ENCODE peak calls at places on chromosome 5, in ten cellular contexts. One of them, this sample, is unnamed.

GRCh38 chr5:174338204-174339010 is 292.9 kb downstream of the NSG2 start:
- DNase-seq in endothelial cell of umbilical vein: no peak
- DNase-seq in fibroblast of villous mesenchyme: no peak
- DNase-seq in neural crest cell: no peak
- DNase-seq in AG04449: no peak
- DNase-seq in HCT116: no peak
- DNase-seq in left lung: no peak
- DNase-seq in GM20000: no peak
- DNase-seq in fibroblast of lung: no peak
- DNase-seq in CD8-positive, alpha-beta T cell: no peak
- DNase-seq in this sample: no peak

GRCh38 chr5:173297813-173298212 is 30.4 kb downstream of the STC2 start:
- DNase-seq in CD8-positive, alpha-beta T cell: no peak
- DNase-seq in neural crest cell: no peak
- DNase-seq in fibroblast of villous mesenchyme: no peak
- DNase-seq in HCT116: no peak
- DNase-seq in fibroblast of lung: no peak
- DNase-seq in left lung: no peak
- DNase-seq in endothelial cell of umbilical vein: no peak
- DNase-seq in AG04449: no peak
- DNase-seq in GM20000: no peak
- DNase-seq in this sample: no peak

GRCh38 chr5:82160948-82161347 is 117.2 kb downstream of the RPS23 start:
- DNase-seq in fibroblast of villous mesenchyme: no peak
- DNase-seq in left lung: no peak
- DNase-seq in fibroblast of lung: no peak
- DNase-seq in endothelial cell of umbilical vein: no peak
- DNase-seq in AG04449: no peak
- DNase-seq in HCT116: no peak
- DNase-seq in neural crest cell: no peak
- DNase-seq in GM20000: no peak
- DNase-seq in CD8-positive, alpha-beta T cell: no peak
- DNase-seq in this sample: no peak

GRCh38 chr5:95846554-95847260 is 24.2 kb upstream of the GLRX start:
- DNase-seq in fibroblast of villous mesenchyme: peak
- DNase-seq in left lung: no peak
- DNase-seq in endothelial cell of umbilical vein: peak
- DNase-seq in neural crest cell: peak
- DNase-seq in GM20000: peak
- DNase-seq in AG04449: no peak
- DNase-seq in CD8-positive, alpha-beta T cell: peak
- DNase-seq in HCT116: no peak
- DNase-seq in fibroblast of lung: peak
- DNase-seq in this sample: peak

GRCh38 chr5:10726179-10726912 is 34.7 kb downstream of the DAP start:
- DNase-seq in fibroblast of lung: peak
- DNase-seq in neural crest cell: no peak
- DNase-seq in AG04449: no peak
- DNase-seq in CD8-positive, alpha-beta T cell: no peak
- DNase-seq in GM20000: no peak
- DNase-seq in left lung: no peak
- DNase-seq in endothelial cell of umbilical vein: peak
- DNase-seq in HCT116: no peak
- DNase-seq in fibroblast of villous mesenchyme: peak
- DNase-seq in this sample: no peak

GRCh38 chr5:77095189-77095588 is 8.1 kb upstream of the ZBED3 start:
- DNase-seq in fibroblast of lung: no peak
- DNase-seq in CD8-positive, alpha-beta T cell: no peak
- DNase-seq in neural crest cell: no peak
- DNase-seq in HCT116: no peak
- DNase-seq in endothelial cell of umbilical vein: no peak
- DNase-seq in AG04449: no peak
- DNase-seq in GM20000: no peak
- DNase-seq in left lung: no peak
- DNase-seq in fibroblast of villous mesenchyme: no peak
- DNase-seq in this sample: no peak

GRCh38 chr5:33049845-33050244 is 338.7 kb downstream of the NPR3 start:
- DNase-seq in neural crest cell: no peak
- DNase-seq in CD8-positive, alpha-beta T cell: no peak
- DNase-seq in left lung: no peak
- DNase-seq in fibroblast of lung: peak
- DNase-seq in fibroblast of villous mesenchyme: peak
- DNase-seq in HCT116: peak
- DNase-seq in endothelial cell of umbilical vein: peak
- DNase-seq in AG04449: peak
- DNase-seq in GM20000: no peak
- DNase-seq in this sample: no peak

GRCh38 chr5:160289721-160290120 is 22.6 kb downstream of the CCNJL start:
- DNase-seq in CD8-positive, alpha-beta T cell: no peak
- DNase-seq in fibroblast of lung: no peak
- DNase-seq in fibroblast of villous mesenchyme: no peak
- DNase-seq in endothelial cell of umbilical vein: no peak
- DNase-seq in neural crest cell: no peak
- DNase-seq in HCT116: no peak
- DNase-seq in AG04449: no peak
- DNase-seq in left lung: peak
- DNase-seq in GM20000: no peak
- DNase-seq in this sample: no peak

GRCh38 chr5:86986837-86987236 is 280.8 kb upstream of the RASA1 start:
- DNase-seq in endothelial cell of umbilical vein: no peak
- DNase-seq in HCT116: no peak
- DNase-seq in GM20000: no peak
- DNase-seq in AG04449: no peak
- DNase-seq in fibroblast of lung: no peak
- DNase-seq in fibroblast of villous mesenchyme: no peak
- DNase-seq in neural crest cell: no peak
- DNase-seq in CD8-positive, alpha-beta T cell: no peak
- DNase-seq in left lung: no peak
- DNase-seq in this sample: no peak

GRCh38 chr5:72021651-72022357 is 85.5 kb upstream of the MAP1B start:
- DNase-seq in left lung: no peak
- DNase-seq in neural crest cell: no peak
- DNase-seq in AG04449: no peak
- DNase-seq in endothelial cell of umbilical vein: no peak
- DNase-seq in fibroblast of villous mesenchyme: no peak
- DNase-seq in GM20000: no peak
- DNase-seq in fibroblast of lung: no peak
- DNase-seq in HCT116: no peak
- DNase-seq in CD8-positive, alpha-beta T cell: no peak
- DNase-seq in this sample: no peak

GRCh38 chr5:133966090-133966489 is 2.3 kb downstream of the C5orf15 start:
- DNase-seq in fibroblast of lung: no peak
- DNase-seq in endothelial cell of umbilical vein: no peak
- DNase-seq in GM20000: no peak
- DNase-seq in left lung: peak
- DNase-seq in HCT116: no peak
- DNase-seq in AG04449: no peak
- DNase-seq in neural crest cell: no peak
- DNase-seq in CD8-positive, alpha-beta T cell: no peak
- DNase-seq in fibroblast of villous mesenchyme: no peak
- DNase-seq in this sample: no peak

GRCh38 chr5:174559566-174560090 is 164.8 kb upstream of the MSX2 start:
- DNase-seq in CD8-positive, alpha-beta T cell: no peak
- DNase-seq in HCT116: no peak
- DNase-seq in left lung: no peak
- DNase-seq in endothelial cell of umbilical vein: no peak
- DNase-seq in fibroblast of lung: no peak
- DNase-seq in neural crest cell: no peak
- DNase-seq in fibroblast of villous mesenchyme: no peak
- DNase-seq in AG04449: no peak
- DNase-seq in GM20000: no peak
- DNase-seq in this sample: no peak

GRCh38 chr5:3023678-3024077 is 272.2 kb upstream of the IRX2 start:
- DNase-seq in CD8-positive, alpha-beta T cell: no peak
- DNase-seq in fibroblast of lung: no peak
- DNase-seq in AG04449: no peak
- DNase-seq in endothelial cell of umbilical vein: no peak
- DNase-seq in HCT116: no peak
- DNase-seq in fibroblast of villous mesenchyme: no peak
- DNase-seq in left lung: no peak
- DNase-seq in GM20000: no peak
- DNase-seq in neural crest cell: no peak
- DNase-seq in this sample: no peak

GRCh38 chr5:137262818-137263217 is 236.3 kb downstream of the SPOCK1 start:
- DNase-seq in AG04449: no peak
- DNase-seq in left lung: no peak
- DNase-seq in endothelial cell of umbilical vein: no peak
- DNase-seq in fibroblast of lung: no peak
- DNase-seq in GM20000: no peak
- DNase-seq in neural crest cell: no peak
- DNase-seq in CD8-positive, alpha-beta T cell: no peak
- DNase-seq in fibroblast of villous mesenchyme: no peak
- DNase-seq in HCT116: no peak
- DNase-seq in this sample: no peak

GRCh38 chr5:126624534-126624933 is 23.8 kb downstream of the PHAX start:
- DNase-seq in fibroblast of villous mesenchyme: peak
- DNase-seq in left lung: no peak
- DNase-seq in endothelial cell of umbilical vein: peak
- DNase-seq in AG04449: peak
- DNase-seq in neural crest cell: no peak
- DNase-seq in GM20000: no peak
- DNase-seq in CD8-positive, alpha-beta T cell: no peak
- DNase-seq in fibroblast of lung: peak
- DNase-seq in HCT116: peak
- DNase-seq in this sample: no peak

GRCh38 chr5:136249678-136250266 is 56.8 kb upstream of the SMIM32 start:
- DNase-seq in HCT116: peak
- DNase-seq in endothelial cell of umbilical vein: peak
- DNase-seq in fibroblast of lung: peak
- DNase-seq in fibroblast of villous mesenchyme: peak
- DNase-seq in left lung: peak
- DNase-seq in CD8-positive, alpha-beta T cell: no peak
- DNase-seq in neural crest cell: peak
- DNase-seq in GM20000: peak
- DNase-seq in AG04449: peak
- DNase-seq in this sample: no peak

GRCh38 chr5:100683881-100684280 is 148.7 kb downstream of the FAM174A start:
- DNase-seq in fibroblast of lung: no peak
- DNase-seq in neural crest cell: no peak
- DNase-seq in AG04449: no peak
- DNase-seq in left lung: peak
- DNase-seq in HCT116: no peak
- DNase-seq in CD8-positive, alpha-beta T cell: no peak
- DNase-seq in GM20000: no peak
- DNase-seq in fibroblast of villous mesenchyme: no peak
- DNase-seq in endothelial cell of umbilical vein: no peak
- DNase-seq in this sample: no peak

GRCh38 chr5:156178117-156178516 is 148.8 kb upstream of the SGCD start:
- DNase-seq in fibroblast of villous mesenchyme: no peak
- DNase-seq in CD8-positive, alpha-beta T cell: no peak
- DNase-seq in GM20000: no peak
- DNase-seq in fibroblast of lung: no peak
- DNase-seq in HCT116: no peak
- DNase-seq in neural crest cell: no peak
- DNase-seq in endothelial cell of umbilical vein: no peak
- DNase-seq in AG04449: no peak
- DNase-seq in left lung: no peak
- DNase-seq in this sample: no peak

GRCh38 chr5:16933337-16933736 is 2.8 kb downstream of the MYO10 start:
- DNase-seq in fibroblast of villous mesenchyme: no peak
- DNase-seq in neural crest cell: no peak
- DNase-seq in AG04449: no peak
- DNase-seq in endothelial cell of umbilical vein: peak
- DNase-seq in HCT116: no peak
- DNase-seq in left lung: no peak
- DNase-seq in GM20000: no peak
- DNase-seq in CD8-positive, alpha-beta T cell: no peak
- DNase-seq in fibroblast of lung: no peak
- DNase-seq in this sample: no peak
- TF ChIP-seq CTCF in fibroblast of villous mesenchyme: no peak
- TF ChIP-seq CTCF in neural crest cell: no peak
- TF ChIP-seq CTCF in AG04449: no peak
- TF ChIP-seq CTCF in endothelial cell of umbilical vein: no peak
- TF ChIP-seq CTCF in HCT116: no peak
- TF ChIP-seq CTCF in left lung: no peak
- TF ChIP-seq CTCF in GM20000: no peak
- TF ChIP-seq CTCF in CD8-positive, alpha-beta T cell: no peak
- TF ChIP-seq CTCF in fibroblast of lung: no peak
- TF ChIP-seq CTCF in this sample: no peak

DNA sequence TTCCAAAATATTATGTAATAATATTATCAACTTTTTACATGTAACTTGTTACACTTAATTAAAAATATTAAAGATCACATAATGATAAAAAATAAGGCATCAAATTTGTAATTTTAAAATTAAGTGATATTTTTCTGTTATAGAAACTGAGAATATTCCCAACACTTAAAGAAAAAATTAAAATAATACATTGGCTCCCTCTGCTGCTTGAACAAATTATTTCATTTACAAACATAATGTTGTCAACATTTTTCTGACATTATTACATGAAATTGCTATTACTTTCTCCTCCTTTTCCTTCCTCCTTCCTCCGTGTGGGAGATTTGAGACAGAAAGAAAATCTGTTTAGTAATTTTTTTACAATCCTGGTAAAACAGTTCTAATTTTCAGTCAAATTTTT is 42.3 kb downstream of the RNF180 start:
- DNase-seq in GM20000: no peak
- DNase-seq in left lung: no peak
- DNase-seq in fibroblast of villous mesenchyme: peak
- DNase-seq in AG04449: no peak
- DNase-seq in endothelial cell of umbilical vein: peak
- DNase-seq in fibroblast of lung: peak
- DNase-seq in CD8-positive, alpha-beta T cell: no peak
- DNase-seq in neural crest cell: no peak
- DNase-seq in HCT116: no peak
- DNase-seq in this sample: no peak
- TF ChIP-seq CTCF in GM20000: no peak
- TF ChIP-seq CTCF in left lung: no peak
- TF ChIP-seq CTCF in fibroblast of villous mesenchyme: peak
- TF ChIP-seq CTCF in AG04449: no peak
- TF ChIP-seq CTCF in endothelial cell of umbilical vein: no peak
- TF ChIP-seq CTCF in fibroblast of lung: no peak
- TF ChIP-seq CTCF in CD8-positive, alpha-beta T cell: no peak
- TF ChIP-seq CTCF in neural crest cell: peak
- TF ChIP-seq CTCF in HCT116: no peak
- TF ChIP-seq CTCF in this sample: no peak

DNA sequence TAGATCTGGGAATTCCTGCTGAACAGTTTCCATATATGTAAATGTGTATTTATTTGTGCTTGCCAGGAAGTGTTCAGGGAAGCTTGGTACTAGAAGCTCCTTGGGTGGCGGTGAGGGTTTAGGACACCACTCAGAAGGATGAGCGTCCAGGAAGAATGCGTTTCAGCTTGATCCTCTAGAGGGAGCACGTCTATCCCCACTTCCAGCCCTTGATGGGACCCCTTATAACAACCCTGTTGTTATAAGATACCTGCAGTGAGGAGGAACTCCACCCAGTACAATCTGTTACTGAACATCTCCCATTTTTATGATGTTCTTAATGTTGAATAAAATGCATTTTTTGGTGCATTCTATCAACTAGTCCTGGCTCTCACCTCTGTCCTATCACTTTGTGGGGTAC is 88.9 kb downstream of the CYFIP2 start:
- DNase-seq in fibroblast of villous mesenchyme: no peak
- DNase-seq in AG04449: no peak
- DNase-seq in fibroblast of lung: no peak
- DNase-seq in endothelial cell of umbilical vein: no peak
- DNase-seq in GM20000: no peak
- DNase-seq in neural crest cell: no peak
- DNase-seq in left lung: no peak
- DNase-seq in CD8-positive, alpha-beta T cell: no peak
- DNase-seq in HCT116: no peak
- DNase-seq in this sample: no peak
- TF ChIP-seq CTCF in fibroblast of villous mesenchyme: peak
- TF ChIP-seq CTCF in AG04449: peak
- TF ChIP-seq CTCF in fibroblast of lung: peak
- TF ChIP-seq CTCF in endothelial cell of umbilical vein: peak
- TF ChIP-seq CTCF in GM20000: no peak
- TF ChIP-seq CTCF in neural crest cell: peak
- TF ChIP-seq CTCF in left lung: no peak
- TF ChIP-seq CTCF in CD8-positive, alpha-beta T cell: no peak
- TF ChIP-seq CTCF in HCT116: peak
- TF ChIP-seq CTCF in this sample: no peak

GRCh38 chr5:171365351-171365750 is 22.3 kb upstream of the NPM1 start:
- DNase-seq in neural crest cell: no peak
- DNase-seq in AG04449: no peak
- DNase-seq in CD8-positive, alpha-beta T cell: no peak
- DNase-seq in endothelial cell of umbilical vein: peak
- DNase-seq in fibroblast of lung: peak
- DNase-seq in fibroblast of villous mesenchyme: peak
- DNase-seq in left lung: no peak
- DNase-seq in GM20000: no peak
- DNase-seq in HCT116: no peak
- DNase-seq in this sample: no peak
- TF ChIP-seq CTCF in neural crest cell: peak
- TF ChIP-seq CTCF in AG04449: peak
- TF ChIP-seq CTCF in CD8-positive, alpha-beta T cell: no peak
- TF ChIP-seq CTCF in endothelial cell of umbilical vein: peak
- TF ChIP-seq CTCF in fibroblast of lung: no peak
- TF ChIP-seq CTCF in fibroblast of villous mesenchyme: peak
- TF ChIP-seq CTCF in left lung: no peak
- TF ChIP-seq CTCF in GM20000: no peak
- TF ChIP-seq CTCF in HCT116: peak
- TF ChIP-seq CTCF in this sample: no peak

This sample was measured in activated B cell treated with CpG ODN at 0.5 μM for 24 hours.